ENCODE peak calls at places on chromosomes 13 and 19, in nine cellular contexts. E is Caco-2; D is CD4-positive, alpha-beta memory T cell; G is MM.1S; W is ovary; A is kidney; R is CD8-positive, alpha-beta T cell; Q is right cardiac atrium; F is mucosa of descending colon. U is an unnamed sample. For H3K4me1, the result is how much of the 10 kb centered on the place peaks cover.

GRCh38 chr13:37067874-37068273 is 8.4 kb upstream of the SUPT20H start:
- DNase-seq in E (no peak), D (no peak), G (no peak), W (no peak), A (no peak), R (no peak), Q (no peak), F (no peak), U (no peak)

GRCh38 chr19:55080915-55081772 is 5.5 kb downstream of the EPS8L1 start:
- DNase-seq in E (peak), D (peak), G (no peak), W (no peak), A (peak), R (peak), Q (peak), F (peak), U (peak)

GRCh38 chr13:49976314-49977258 is 20.3 kb upstream of the TRIM13 start:
- DNase-seq in E (peak), D (peak), G (peak), W (peak), A (peak), R (peak), Q (peak), F (peak), U (peak)

GRCh38 chr19:18431351-18432197 is 6.4 kb downstream of the ISYNA1 start:
- DNase-seq in E (no peak), D (no peak), G (no peak), W (no peak), A (no peak), R (no peak), Q (no peak), F (no peak), U (no peak)

GRCh38 chr13:108777421-108778420 is 148.3 kb downstream of the MYO16 start:
- DNase-seq in E (no peak), D (no peak), G (no peak), W (no peak), A (no peak), R (no peak), Q (no peak), F (no peak), U (no peak)

GRCh38 chr19:5090780-5091575 is 122.1 kb downstream of the KDM4B start:
- DNase-seq in E (no peak), D (no peak), G (no peak), W (peak), A (no peak), R (no peak), Q (peak), F (no peak), U (no peak)

GRCh38 chr13:102317593-102317992 is 84.3 kb downstream of the FGF14 start:
- DNase-seq in E (no peak), D (no peak), G (no peak), W (peak), A (peak), R (no peak), Q (peak), F (peak), U (no peak)

GRCh38 chr19:51351266-51351990 is 9.5 kb upstream of the VSIG10L start:
- DNase-seq in E (no peak), D (no peak), G (no peak), W (no peak), A (no peak), R (no peak), Q (no peak), F (no peak), U (no peak)

GRCh38 chr19:7004313-7004931 is 16.8 kb downstream of the MBD3L2B start:
- DNase-seq in E (no peak), D (peak), G (peak), W (no peak), A (no peak), R (no peak), Q (no peak), F (no peak), U (peak)

GRCh38 chr13:77492982-77493381 is 42.5 kb upstream of the SCEL start:
- DNase-seq in E (no peak), D (peak), G (peak), W (no peak), A (no peak), R (no peak), Q (no peak), F (no peak), U (no peak)

GRCh38 chr19:17311455-17312248 is 2.3 kb downstream of the DDA1 start:
- DNase-seq in E (peak), D (no peak), G (no peak), W (no peak), A (no peak), R (no peak), Q (no peak), F (no peak), U (no peak)

GRCh38 chr13:75482070-75482819 is at the start of gene TBC1D4:
- DNase-seq in E (peak), D (peak), G (peak), W (peak), A (peak), R (peak), Q (peak), F (peak), U (peak)

GRCh38 chr19:310141-310651 is 19.0 kb upstream of the PLPP2 start:
- DNase-seq in E (no peak), D (no peak), G (no peak), W (no peak), A (peak), R (no peak), Q (no peak), F (no peak), U (no peak)

GRCh38 chr13:110869231-110869804 is 45.6 kb downstream of the ANKRD10 start:
- DNase-seq in E (no peak), D (no peak), G (no peak), W (no peak), A (peak), R (no peak), Q (no peak), F (no peak), U (no peak)

GRCh38 chr13:30429721-30430694 is 7.7 kb downstream of the UBE2L5 start:
- DNase-seq in E (no peak), D (no peak), G (no peak), W (no peak), A (no peak), R (no peak), Q (no peak), F (no peak), U (no peak)

GRCh38 chr19:6577410-6578125 is 13.4 kb downstream of the CD70 start:
- DNase-seq in E (no peak), D (no peak), G (peak), W (no peak), A (no peak), R (no peak), Q (no peak), F (no peak), U (peak)

GRCh38 chr13:61884830-61885229 is 469.2 kb upstream of the PCDH20 start:
- DNase-seq in E (no peak), D (no peak), G (no peak), W (no peak), A (no peak), R (no peak), Q (no peak), F (no peak), U (no peak)

GRCh38 chr13:103388839-103389238 is 322.6 kb upstream of the SLC10A2 start:
- DNase-seq in E (no peak), D (no peak), G (no peak), W (no peak), A (no peak), R (no peak), Q (no peak), F (no peak), U (no peak)

GRCh38 chr13:71625694-71626093 is 241.3 kb downstream of the DACH1 start:
- DNase-seq in E (no peak), D (no peak), G (no peak), W (no peak), A (no peak), R (no peak), Q (no peak), F (no peak), U (no peak)

GRCh38 chr19:10230904-10231623 is at the start of gene S1PR2:
- DNase-seq in E (peak), D (peak), G (peak), W (peak), A (peak), R (peak), Q (peak), F (peak), U (peak)

GRCh38 chr13:101649490-101650126 is 197.1 kb downstream of the ITGBL1 start:
- DNase-seq in E (no peak), D (no peak), G (no peak), W (no peak), A (no peak), R (no peak), Q (no peak), F (no peak), U (no peak)

GRCh38 chr13:101916108-101916757 is 463.8 kb downstream of the ITGBL1 start:
- DNase-seq in E (no peak), D (no peak), G (no peak), W (no peak), A (peak), R (no peak), Q (peak), F (no peak), U (no peak)

GRCh38 chr19:16566161-16566560 is 6.1 kb downstream of the SLC35E1 start:
- DNase-seq in E (no peak), D (peak), G (peak), W (no peak), A (peak), R (peak), Q (no peak), F (no peak), U (no peak)

GRCh38 chr13:112247471-112248405 is 128.4 kb upstream of the SPACA7 start:
- DNase-seq in E (no peak), D (no peak), G (no peak), W (no peak), A (no peak), R (no peak), Q (no peak), F (no peak), U (no peak)

DNA sequence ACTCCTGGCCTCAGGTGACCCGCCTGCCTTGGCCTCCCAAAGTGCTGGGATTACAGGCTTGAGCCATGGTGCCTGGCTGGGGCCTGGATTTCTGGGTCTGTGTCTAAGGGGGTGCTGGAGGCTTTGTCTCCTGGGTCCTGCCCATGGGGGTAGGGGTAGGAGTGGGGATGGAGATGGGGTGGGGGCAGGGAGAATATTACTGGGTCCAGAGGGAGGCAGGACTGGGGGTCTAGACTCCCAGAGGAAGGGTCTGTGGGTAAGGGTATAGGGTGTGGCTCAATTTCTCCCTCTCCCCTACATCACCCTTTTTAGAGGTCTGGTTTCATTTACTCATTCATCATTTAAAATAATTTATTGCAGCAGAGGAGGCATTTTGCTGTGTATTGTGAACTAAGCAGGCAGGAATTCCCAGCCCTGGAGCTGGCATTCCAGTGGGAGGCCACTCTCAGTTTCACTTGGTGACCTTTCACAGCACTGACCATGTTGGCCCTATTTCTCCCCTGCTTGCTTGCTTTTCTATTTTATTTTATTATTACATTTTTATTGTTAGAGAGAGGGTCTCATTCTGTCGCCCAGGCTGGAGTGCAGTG is 810 bp upstream of the NFKBID start:
- DNase-seq in E (no peak), D (no peak), G (no peak), W (no peak), A (no peak), R (no peak), Q (no peak), F (peak), U (no peak)
- H3K4me1 ChIP-seq in E (under half), D (half or more), G (under half), W (under half), A (under half), R (half or more), Q (under half), F (under half), U (under half)

DNA sequence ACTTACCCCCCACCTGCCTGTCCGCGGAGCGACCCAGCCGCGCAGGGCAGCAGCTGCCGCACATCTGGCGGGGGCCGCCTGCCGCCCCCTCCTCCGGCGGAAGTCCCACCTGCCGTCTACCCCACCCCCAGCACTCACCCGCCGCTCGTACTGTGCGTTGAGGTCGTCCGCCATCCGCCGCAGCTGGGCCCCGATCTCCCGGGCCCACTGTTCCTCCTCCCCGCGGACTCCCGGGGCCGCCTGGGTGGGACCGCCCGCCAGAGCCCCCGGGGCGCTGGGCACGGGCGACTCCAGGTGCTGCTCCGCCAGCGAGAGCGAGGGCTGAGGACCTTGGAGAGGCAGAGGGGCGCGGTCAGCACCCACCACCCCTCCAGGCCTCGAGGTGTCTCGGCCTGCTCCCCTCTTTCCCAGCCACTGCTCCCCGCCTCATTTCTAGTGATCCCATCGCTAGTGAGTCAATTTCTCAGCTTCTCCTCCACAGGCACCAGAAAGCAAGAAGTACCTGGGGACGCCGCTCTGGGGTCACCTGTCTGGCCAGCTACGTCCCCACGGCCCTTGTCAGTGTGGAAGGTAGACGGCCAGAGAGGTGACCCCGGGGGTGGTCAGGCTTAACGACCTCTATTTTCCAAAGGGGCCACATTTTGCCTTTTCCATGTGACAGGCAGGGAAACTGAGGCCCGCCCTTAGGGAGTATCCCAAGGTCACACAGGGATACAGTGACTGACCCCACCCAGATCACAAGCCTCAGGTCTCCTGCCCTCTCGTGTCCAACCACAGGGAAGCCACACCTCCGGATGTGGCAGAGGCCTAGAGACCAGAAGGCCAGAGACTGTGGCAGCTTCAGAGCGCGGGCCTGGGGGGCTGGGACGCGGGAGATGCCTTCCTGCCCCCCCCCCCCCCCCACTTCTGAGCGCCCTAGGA is 4.3 kb downstream of the BBC3 start:
- DNase-seq in E (peak), D (no peak), G (peak), W (peak), A (peak), R (no peak), Q (peak), F (peak), U (peak)
- H3K4me1 ChIP-seq in E (under half), D (under half), G (under half), W (under half), A (under half), R (under half), Q (under half), F (under half), U (under half)

DNA sequence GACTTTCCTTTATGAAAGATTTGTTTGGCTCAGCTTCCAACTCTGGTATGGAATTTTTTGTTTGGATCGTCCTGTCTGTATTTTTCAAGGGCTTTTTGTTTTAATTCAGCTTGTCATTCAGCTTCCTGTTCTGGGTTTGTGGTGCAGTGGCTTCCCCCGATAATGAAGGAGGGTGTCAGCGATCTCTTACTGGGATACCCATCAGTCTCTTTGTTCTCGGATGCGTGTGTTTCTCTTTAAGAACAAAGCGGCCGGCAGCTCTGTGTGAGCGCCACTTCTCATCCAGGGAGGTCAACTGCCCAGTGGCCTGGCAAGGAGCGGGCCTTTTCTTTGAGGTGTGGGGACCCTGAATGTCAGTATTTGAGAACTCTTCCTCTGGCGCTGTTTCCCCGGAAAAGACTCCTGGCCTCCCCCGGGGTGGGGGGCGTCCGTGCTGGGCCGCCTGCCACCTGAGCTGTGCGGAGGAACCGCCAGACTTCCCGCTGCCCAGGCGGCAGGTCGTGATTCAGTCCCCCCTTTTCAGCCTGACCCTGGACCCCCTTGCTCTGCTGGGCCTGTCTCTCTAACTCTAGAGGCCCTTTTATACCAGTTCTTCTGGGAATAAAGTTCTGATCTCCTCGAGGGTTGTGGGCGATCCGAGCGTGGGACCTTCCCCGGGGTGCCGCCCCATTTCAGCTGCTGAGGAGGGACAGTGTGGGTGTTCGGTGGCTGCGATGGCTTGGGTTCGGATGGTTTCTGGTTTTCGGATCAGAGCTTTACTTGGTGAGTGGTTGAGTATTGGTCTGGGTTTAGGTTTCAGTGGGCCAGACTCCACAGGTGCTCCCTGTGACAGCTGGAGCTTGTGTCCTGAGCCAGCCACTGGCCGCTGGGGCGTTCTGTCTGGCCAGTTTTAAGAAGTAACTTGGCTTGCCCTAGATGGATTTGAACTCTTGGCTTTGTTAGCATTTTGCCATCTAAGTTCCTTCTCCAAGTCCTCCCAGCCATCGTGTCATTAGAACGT is 3.4 kb downstream of the SF3A2 start:
- DNase-seq in E (no peak), D (peak), G (peak), W (no peak), A (peak), R (no peak), Q (no peak), F (no peak), U (peak)
- H3K4me1 ChIP-seq in E (under half), D (half or more), G (under half), W (under half), A (under half), R (half or more), Q (under half), F (half or more), U (under half)

DNA sequence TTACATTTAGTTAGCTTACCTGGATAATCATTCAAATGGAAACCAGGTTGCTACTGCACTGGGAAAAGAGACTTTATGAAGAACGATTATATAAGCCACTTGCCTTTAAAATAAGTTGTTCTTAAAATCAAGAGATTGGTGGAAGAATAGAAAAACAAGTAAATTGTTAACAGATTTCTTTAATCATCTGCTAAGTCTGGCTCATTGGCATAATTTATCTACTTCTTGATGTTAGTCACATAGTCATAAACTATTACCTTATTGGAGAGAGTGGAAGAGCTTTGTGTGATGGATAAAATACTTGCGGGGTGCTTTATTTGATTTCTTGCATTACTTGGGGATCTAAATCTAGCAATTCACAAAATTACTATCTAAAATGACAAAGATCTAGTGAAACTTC is 6.8 kb downstream of the LSM14A start:
- DNase-seq in E (no peak), D (no peak), G (no peak), W (no peak), A (no peak), R (no peak), Q (no peak), F (no peak), U (no peak)
- H3K4me1 ChIP-seq in E (under half), D (half or more), G (under half), W (under half), A (under half), R (half or more), Q (under half), F (half or more), U (under half)

DNA sequence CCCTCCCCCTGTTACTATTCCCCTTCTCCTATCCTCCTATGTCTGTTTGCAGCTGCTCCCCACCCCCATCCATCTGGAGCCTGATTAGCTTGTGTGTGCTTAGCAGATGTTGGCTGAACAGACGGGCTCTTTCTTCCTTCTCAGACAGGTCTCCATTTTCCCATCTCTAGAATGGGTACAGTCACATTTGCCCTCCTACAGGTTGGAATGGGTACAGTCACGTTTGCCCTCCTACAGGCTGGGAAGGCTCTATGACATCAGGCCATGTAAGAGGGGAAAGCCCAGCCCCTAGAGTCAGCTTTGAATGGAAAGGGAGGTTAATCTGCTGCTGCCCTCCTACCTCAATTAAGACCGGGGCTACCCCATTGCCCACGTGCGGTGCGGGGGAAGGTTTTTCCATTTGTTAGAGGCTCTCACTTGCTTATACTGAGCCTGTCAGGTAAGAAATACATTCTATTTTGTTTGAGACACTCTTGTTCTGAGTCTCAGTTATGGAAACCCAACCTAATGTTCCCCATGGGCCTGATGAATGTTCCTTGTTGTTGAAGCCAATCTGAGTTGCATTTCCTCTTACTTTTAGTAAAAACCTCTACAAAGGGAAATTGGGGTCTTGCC is 2.2 kb upstream of the CLEC17A start:
- DNase-seq in E (no peak), D (no peak), G (no peak), W (no peak), A (no peak), R (no peak), Q (no peak), F (no peak), U (no peak)
- H3K4me1 ChIP-seq in E (under half), D (under half), G (under half), W (under half), A (under half), R (under half), Q (under half), F (under half), U (under half)

GRCh38 chr19:3079578-3079977 is 14.6 kb upstream of the GNA11 start:
- DNase-seq in E (no peak), D (no peak), G (no peak), W (no peak), A (no peak), R (no peak), Q (no peak), F (no peak), U (no peak)
- H3K4me1 ChIP-seq in E (under half), D (under half), G (under half), W (under half), A (under half), R (under half), Q (under half), F (under half), U (under half)

U was measured in HAP-1.